ENCODE peak calls at places on chromosome 14, in eight cellular contexts. V, P, L, M, U, X, Y and K are unnamed samples.

GRCh38 chr14:60220084-60220483 is 28.9 kb upstream of the PPM1A start:
- DNase-seq in V (no peak), P (no peak), L (no peak), M (no peak), U (no peak), X (no peak), Y (no peak), K (no peak)

GRCh38 chr14:91573894-91574837 is 64.1 kb upstream of the PPP4R3A start:
- DNase-seq in V (peak; percentile 25), P (peak; percentile 68), L (peak; percentile 82), M (peak; percentile 30), U (peak; percentile 62), X (no peak), Y (peak; percentile 64), K (peak; percentile 27)

GRCh38 chr14:32933623-32933942 is 5.1 kb upstream of the NPAS3 start:
- DNase-seq in V (no peak), P (no peak), L (no peak), M (peak; percentile 77), U (peak; percentile 58), X (no peak), Y (peak; percentile 51), K (no peak)

GRCh38 chr14:34450958-34451357 is 11.1 kb downstream of the SPTSSA start:
- DNase-seq in V (no peak), P (no peak), L (no peak), M (no peak), U (no peak), X (no peak), Y (no peak), K (no peak)

GRCh38 chr14:83255015-83255726 is 1721.5 kb upstream of the SEL1L start:
- DNase-seq in V (peak; percentile 9), P (no peak), L (no peak), M (no peak), U (no peak), X (no peak), Y (no peak), K (no peak)

GRCh38 chr14:51880810-51881580 is 20.6 kb downstream of the GNG2 start:
- DNase-seq in V (no peak), P (no peak), L (no peak), M (peak; percentile 65), U (no peak), X (no peak), Y (no peak), K (no peak)

GRCh38 chr14:21107360-21107781 is 6.5 kb downstream of the TMEM253 start:
- DNase-seq in V (peak; percentile 48), P (peak; percentile 51), L (no peak), M (peak; percentile 24), U (no peak), X (no peak), Y (peak; percentile 44), K (peak; percentile 46)

GRCh38 chr14:23929822-23930294 is 23.7 kb upstream of the DHRS4 start:
- DNase-seq in V (peak; percentile 69), P (peak; percentile 59), L (peak; percentile 72), M (peak; percentile 40), U (peak; percentile 87), X (peak; percentile 24), Y (peak; percentile 86), K (peak; percentile 80)

GRCh38 chr14:64704145-64704742 is at the start of gene PLEKHG3:
- DNase-seq in V (peak; percentile 69), P (no peak), L (peak; percentile 89), M (peak; percentile 69), U (peak; percentile 85), X (peak; percentile 33), Y (peak; percentile 82), K (peak; percentile 84)

GRCh38 chr14:96203635-96204034 is 1.0 kb upstream of the BDKRB2 start:
- DNase-seq in V (peak; percentile 60), P (no peak), L (no peak), M (no peak), U (no peak), X (no peak), Y (no peak), K (peak; percentile 41)

GRCh38 chr14:23020143-23021128 is 10.5 kb upstream of the C14orf93 start:
- DNase-seq in V (no peak), P (no peak), L (no peak), M (no peak), U (peak; percentile 54), X (no peak), Y (no peak), K (no peak)

GRCh38 chr14:25836647-25837046 is 761.2 kb downstream of the NOVA1 start:
- DNase-seq in V (no peak), P (no peak), L (no peak), M (no peak), U (no peak), X (no peak), Y (no peak), K (no peak)

GRCh38 chr14:93005135-93005813 is 82.3 kb downstream of the CHGA start:
- DNase-seq in V (no peak), P (no peak), L (no peak), M (no peak), U (no peak), X (no peak), Y (no peak), K (no peak)

GRCh38 chr14:23227566-23227965 is 10.2 kb upstream of the RNF212B start:
- DNase-seq in V (no peak), P (no peak), L (no peak), M (no peak), U (no peak), X (no peak), Y (no peak), K (no peak)

GRCh38 chr14:102272392-102272791 is 32.6 kb downstream of the MOK start:
- DNase-seq in V (peak; percentile 82), P (no peak), L (no peak), M (peak; percentile 60), U (no peak), X (no peak), Y (no peak), K (no peak)
- H3K27ac ChIP-seq in V (no peak overlapping the region), P (no peak overlapping the region), L (no peak overlapping the region), M (peak overlapping the region; percentile 69), U (no peak overlapping the region), X (no peak overlapping the region), Y (peak overlapping the region; percentile 43), K (peak overlapping the region; percentile 43)

GRCh38 chr14:55536208-55536708 is 43.7 kb upstream of the KTN1 start:
- DNase-seq in V (no peak), P (no peak), L (no peak), M (no peak), U (no peak), X (no peak), Y (peak; percentile 43), K (no peak)

GRCh38 chr14:55530464-55530863 is 49.5 kb upstream of the KTN1 start:
- DNase-seq in V (no peak), P (no peak), L (no peak), M (no peak), U (no peak), X (no peak), Y (no peak), K (no peak)

GRCh38 chr14:55535521-55536207 is 44.3 kb upstream of the KTN1 start:
- DNase-seq in V (peak; percentile 23), P (no peak), L (no peak), M (peak; percentile 48), U (no peak), X (no peak), Y (peak; percentile 88), K (peak; percentile 77)

GRCh38 chr14:55533960-55534359 is 46.0 kb upstream of the KTN1 start:
- DNase-seq in V (no peak), P (no peak), L (no peak), M (no peak), U (no peak), X (no peak), Y (no peak), K (peak; percentile 66)

DNA sequence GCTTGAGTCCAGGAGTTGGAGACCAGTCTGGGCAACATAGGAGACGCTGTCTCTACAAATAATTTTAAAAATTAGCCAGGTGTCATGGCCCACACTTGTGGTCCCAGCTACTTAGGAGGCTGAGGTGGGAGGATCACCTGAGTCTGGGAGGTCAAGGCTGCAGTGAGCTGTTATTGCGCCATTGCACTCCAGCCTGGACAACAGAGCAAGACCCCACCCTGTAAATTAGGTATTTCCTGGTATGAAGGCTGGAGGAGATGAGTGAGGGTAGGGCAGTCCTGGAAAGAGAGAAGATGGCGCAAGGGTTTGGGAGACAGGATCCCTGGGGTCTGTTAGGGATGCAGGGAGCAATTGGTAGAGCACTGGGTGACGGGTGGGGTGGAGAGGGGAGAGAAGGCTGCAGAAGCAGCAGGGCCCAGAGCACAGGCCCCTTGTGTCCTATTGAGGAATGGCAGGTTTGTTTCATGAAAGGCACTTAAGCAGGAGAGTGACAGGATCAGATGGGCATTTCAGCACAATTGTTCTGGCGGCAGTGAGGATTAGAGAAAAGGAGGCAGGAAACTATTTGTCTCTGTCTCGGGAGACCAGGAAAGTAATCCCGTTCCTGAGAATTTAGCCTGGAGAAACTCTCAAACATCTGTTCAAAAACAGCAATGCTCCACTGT is 47.2 kb upstream of the KTN1 start:
- DNase-seq in V (no peak), P (no peak), L (no peak), M (no peak), U (peak; percentile 83), X (no peak), Y (peak; percentile 27), K (no peak)
- TF ChIP-seq CTCF in V (no peak), P (peak; percentile 38), L (no peak), M (no peak), U (peak; percentile 50), X (no peak), Y (peak; percentile 49), K (no peak)

GRCh38 chr14:98014851-98015615 is 1217.9 kb downstream of the VRK1 start:
- DNase-seq in V (no peak), P (no peak), L (no peak), M (no peak), U (no peak), X (no peak), Y (no peak), K (no peak)
- H3K27ac ChIP-seq in V (no peak overlapping the region), P (no peak overlapping the region), L (no peak overlapping the region), M (no peak overlapping the region), U (no peak overlapping the region), X (no peak overlapping the region), Y (no peak overlapping the region), K (no peak overlapping the region)

GRCh38 chr14:67668559-67668958 is 5.9 kb downstream of the VTI1B start:
- DNase-seq in V (no peak), P (no peak), L (no peak), M (no peak), U (no peak), X (no peak), Y (no peak), K (no peak)

GRCh38 chr14:67675219-67675582 is 769 bp upstream of the VTI1B start:
- DNase-seq in V (no peak), P (no peak), L (no peak), M (no peak), U (no peak), X (no peak), Y (no peak), K (no peak)

GRCh38 chr14:67674480-67675218 is at the start of gene VTI1B:
- DNase-seq in V (peak; percentile 65), P (peak; percentile 48), L (peak; percentile 93), M (peak; percentile 52), U (peak; percentile 93), X (peak; percentile 56), Y (peak; percentile 83), K (peak; percentile 69)

GRCh38 chr14:67673451-67673850 is 981 bp downstream of the VTI1B start:
- DNase-seq in V (peak; percentile 31), P (no peak), L (no peak), M (no peak), U (no peak), X (no peak), Y (peak; percentile 72), K (no peak)

DNA sequence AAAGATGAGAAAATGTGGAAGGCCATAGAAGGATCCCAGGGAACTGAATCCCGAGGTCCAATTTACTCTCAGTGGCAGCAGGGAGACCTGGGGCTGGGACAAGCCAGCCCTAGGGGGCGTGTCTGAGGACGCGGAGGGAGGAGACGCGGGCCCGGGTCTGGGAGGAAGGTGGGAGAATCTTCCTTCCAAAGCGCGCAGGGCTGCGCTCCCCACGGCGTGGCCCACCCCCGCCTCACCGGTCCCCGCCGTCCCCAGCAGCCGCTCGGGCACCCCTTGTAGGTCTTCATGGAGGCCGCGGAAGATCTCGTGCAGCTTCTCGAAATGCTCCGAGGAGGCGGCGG is 323 bp downstream of the VTI1B start:
- DNase-seq in V (peak; percentile 45), P (peak; percentile 28), L (peak; percentile 87), M (peak; percentile 32), U (peak; percentile 90), X (peak; percentile 52), Y (peak; percentile 74), K (peak; percentile 61)
- TF ChIP-seq CTCF in V (peak; percentile 10), P (no peak), L (peak; percentile 26), M (no peak), U (peak; percentile 41), X (no peak), Y (peak; percentile 15), K (no peak)